ENCODE peak calls at places on chromosome 20, in five cellular contexts. One of them, this sample, is unnamed.

GRCh38 chr20:49691818-49692568 is 21.7 kb downstream of the B4GALT5 start:
- DNase-seq in CD4-positive, alpha-beta T cell: no peak
- DNase-seq in fibroblast of lung: no peak
- DNase-seq in cardiac fibroblast: no peak
- DNase-seq in GM13976: no peak
- DNase-seq in this sample: no peak

GRCh38 chr20:272718-273117 is 15.2 kb downstream of the DEFB132 start:
- DNase-seq in CD4-positive, alpha-beta T cell: no peak
- DNase-seq in fibroblast of lung: peak; percentile 8
- DNase-seq in cardiac fibroblast: no peak
- DNase-seq in GM13976: no peak
- DNase-seq in this sample: no peak

GRCh38 chr20:57403216-57403615 is 12.0 kb downstream of the RBM38 start:
- DNase-seq in CD4-positive, alpha-beta T cell: no peak
- DNase-seq in fibroblast of lung: no peak
- DNase-seq in cardiac fibroblast: no peak
- DNase-seq in GM13976: no peak
- DNase-seq in this sample: no peak

GRCh38 chr20:1535420-1536175 is 21.9 kb downstream of the SIRPD start:
- DNase-seq in CD4-positive, alpha-beta T cell: no peak
- DNase-seq in fibroblast of lung: no peak
- DNase-seq in cardiac fibroblast: no peak
- DNase-seq in GM13976: peak; percentile 71
- DNase-seq in this sample: no peak

GRCh38 chr20:10093087-10093591 is 58.4 kb downstream of the ANKEF1 start:
- DNase-seq in CD4-positive, alpha-beta T cell: no peak
- DNase-seq in fibroblast of lung: peak; percentile 68
- DNase-seq in cardiac fibroblast: peak; percentile 50
- DNase-seq in GM13976: no peak
- DNase-seq in this sample: peak; percentile 55

GRCh38 chr20:10253750-10254149 is 35.1 kb downstream of the SNAP25 start:
- DNase-seq in CD4-positive, alpha-beta T cell: no peak
- DNase-seq in fibroblast of lung: no peak
- DNase-seq in cardiac fibroblast: no peak
- DNase-seq in GM13976: no peak
- DNase-seq in this sample: no peak

GRCh38 chr20:47265984-47266383 is 90.5 kb downstream of the ZMYND8 start:
- DNase-seq in CD4-positive, alpha-beta T cell: no peak
- DNase-seq in fibroblast of lung: no peak
- DNase-seq in cardiac fibroblast: no peak
- DNase-seq in GM13976: no peak
- DNase-seq in this sample: no peak

GRCh38 chr20:61875221-61875885 is 190.3 kb downstream of the TAF4 start:
- DNase-seq in CD4-positive, alpha-beta T cell: no peak
- DNase-seq in fibroblast of lung: no peak
- DNase-seq in cardiac fibroblast: no peak
- DNase-seq in GM13976: no peak
- DNase-seq in this sample: no peak

GRCh38 chr20:41352106-41352505 is 11.5 kb downstream of the LPIN3 start:
- DNase-seq in CD4-positive, alpha-beta T cell: no peak
- DNase-seq in fibroblast of lung: no peak
- DNase-seq in cardiac fibroblast: no peak
- DNase-seq in GM13976: no peak
- DNase-seq in this sample: no peak

GRCh38 chr20:41003143-41003932 is 25.3 kb upstream of the TOP1 start:
- DNase-seq in CD4-positive, alpha-beta T cell: peak; percentile 28
- DNase-seq in fibroblast of lung: peak; percentile 99
- DNase-seq in cardiac fibroblast: peak; percentile 99
- DNase-seq in GM13976: peak; percentile 49
- DNase-seq in this sample: peak; percentile 98

GRCh38 chr20:47768016-47768953 is 17.0 kb downstream of the SULF2 start:
- DNase-seq in CD4-positive, alpha-beta T cell: no peak
- DNase-seq in fibroblast of lung: no peak
- DNase-seq in cardiac fibroblast: no peak
- DNase-seq in GM13976: no peak
- DNase-seq in this sample: no peak

GRCh38 chr20:17848249-17848648 is 120.3 kb downstream of the SNX5 start:
- DNase-seq in CD4-positive, alpha-beta T cell: no peak
- DNase-seq in fibroblast of lung: no peak
- DNase-seq in cardiac fibroblast: no peak
- DNase-seq in GM13976: no peak
- DNase-seq in this sample: no peak

GRCh38 chr20:32749914-32750637 is 6.8 kb upstream of the COMMD7 start:
- DNase-seq in CD4-positive, alpha-beta T cell: no peak
- DNase-seq in fibroblast of lung: no peak
- DNase-seq in cardiac fibroblast: no peak
- DNase-seq in GM13976: no peak
- DNase-seq in this sample: no peak

GRCh38 chr20:48601798-48602197 is 226.0 kb downstream of the PREX1 start:
- DNase-seq in CD4-positive, alpha-beta T cell: no peak
- DNase-seq in fibroblast of lung: no peak
- DNase-seq in cardiac fibroblast: no peak
- DNase-seq in GM13976: no peak
- DNase-seq in this sample: no peak

GRCh38 chr20:11799131-11799800 is 118.4 kb upstream of the BTBD3 start:
- DNase-seq in CD4-positive, alpha-beta T cell: no peak
- DNase-seq in fibroblast of lung: no peak
- DNase-seq in cardiac fibroblast: no peak
- DNase-seq in GM13976: no peak
- DNase-seq in this sample: no peak

GRCh38 chr20:36408219-36408618 is 102.1 kb downstream of the DLGAP4 start:
- DNase-seq in CD4-positive, alpha-beta T cell: no peak
- DNase-seq in fibroblast of lung: peak; percentile 6
- DNase-seq in cardiac fibroblast: peak; percentile 68
- DNase-seq in GM13976: no peak
- DNase-seq in this sample: no peak

GRCh38 chr20:40965671-40966070 is 63.0 kb upstream of the TOP1 start:
- DNase-seq in CD4-positive, alpha-beta T cell: no peak
- DNase-seq in fibroblast of lung: no peak
- DNase-seq in cardiac fibroblast: no peak
- DNase-seq in GM13976: no peak
- DNase-seq in this sample: no peak

GRCh38 chr20:50335105-50335504 is 144.5 kb downstream of the CEBPB start:
- DNase-seq in CD4-positive, alpha-beta T cell: no peak
- DNase-seq in fibroblast of lung: peak; percentile 33
- DNase-seq in cardiac fibroblast: peak; percentile 42
- DNase-seq in GM13976: no peak
- DNase-seq in this sample: no peak

GRCh38 chr20:20412750-20413149 is 44.8 kb downstream of the INSM1 start:
- DNase-seq in CD4-positive, alpha-beta T cell: no peak
- DNase-seq in fibroblast of lung: no peak
- DNase-seq in cardiac fibroblast: no peak
- DNase-seq in GM13976: no peak
- DNase-seq in this sample: no peak

DNA sequence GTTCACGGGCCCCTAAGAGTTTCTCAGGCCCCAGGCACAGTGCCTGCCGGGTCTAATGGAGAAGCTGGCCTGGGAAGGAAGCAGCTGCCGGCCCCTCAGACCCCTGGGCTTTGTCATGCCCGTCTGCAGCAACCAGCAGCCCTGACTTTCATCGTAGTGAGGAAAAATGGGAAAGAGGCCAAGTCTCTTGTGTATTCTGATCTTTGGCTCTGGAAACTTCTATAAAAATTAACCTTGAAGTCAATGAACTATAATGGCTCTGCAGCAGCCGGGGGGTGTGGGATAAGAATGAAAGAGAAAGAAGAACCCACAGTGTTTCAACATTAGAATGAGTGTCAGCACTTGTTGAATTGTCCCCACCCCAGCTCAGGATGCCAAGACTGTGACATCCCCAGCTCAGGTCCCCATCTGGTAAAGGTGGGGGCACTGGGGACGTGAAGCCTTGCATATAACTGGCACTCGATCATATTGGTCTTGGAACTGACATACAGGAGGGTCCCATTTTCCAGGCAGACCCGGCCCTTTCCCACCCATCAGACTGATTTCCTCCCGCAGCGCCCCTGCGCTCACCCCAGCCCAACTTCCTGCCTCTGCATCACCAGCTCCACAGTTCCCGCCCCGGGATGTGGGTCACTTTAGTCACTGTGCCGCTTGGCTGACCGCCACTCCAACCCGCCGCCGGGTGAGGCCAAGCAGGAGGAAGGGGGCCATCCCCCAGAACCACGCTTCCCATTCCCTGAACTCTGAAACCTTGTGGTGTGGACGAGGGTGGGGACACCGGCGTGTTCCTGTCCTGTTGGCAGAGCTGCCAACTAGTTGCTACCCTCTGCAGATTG is 12.7 kb downstream of the TGM2 start:
- DNase-seq in CD4-positive, alpha-beta T cell: no peak
- DNase-seq in fibroblast of lung: peak; percentile 80
- DNase-seq in cardiac fibroblast: peak; percentile 71
- DNase-seq in GM13976: peak; percentile 85
- DNase-seq in this sample: no peak
- TF ChIP-seq CTCF in CD4-positive, alpha-beta T cell: no peak
- TF ChIP-seq CTCF in fibroblast of lung: no peak
- TF ChIP-seq CTCF in cardiac fibroblast: no peak
- TF ChIP-seq CTCF in GM13976: no peak
- TF ChIP-seq CTCF in this sample: no peak

DNA sequence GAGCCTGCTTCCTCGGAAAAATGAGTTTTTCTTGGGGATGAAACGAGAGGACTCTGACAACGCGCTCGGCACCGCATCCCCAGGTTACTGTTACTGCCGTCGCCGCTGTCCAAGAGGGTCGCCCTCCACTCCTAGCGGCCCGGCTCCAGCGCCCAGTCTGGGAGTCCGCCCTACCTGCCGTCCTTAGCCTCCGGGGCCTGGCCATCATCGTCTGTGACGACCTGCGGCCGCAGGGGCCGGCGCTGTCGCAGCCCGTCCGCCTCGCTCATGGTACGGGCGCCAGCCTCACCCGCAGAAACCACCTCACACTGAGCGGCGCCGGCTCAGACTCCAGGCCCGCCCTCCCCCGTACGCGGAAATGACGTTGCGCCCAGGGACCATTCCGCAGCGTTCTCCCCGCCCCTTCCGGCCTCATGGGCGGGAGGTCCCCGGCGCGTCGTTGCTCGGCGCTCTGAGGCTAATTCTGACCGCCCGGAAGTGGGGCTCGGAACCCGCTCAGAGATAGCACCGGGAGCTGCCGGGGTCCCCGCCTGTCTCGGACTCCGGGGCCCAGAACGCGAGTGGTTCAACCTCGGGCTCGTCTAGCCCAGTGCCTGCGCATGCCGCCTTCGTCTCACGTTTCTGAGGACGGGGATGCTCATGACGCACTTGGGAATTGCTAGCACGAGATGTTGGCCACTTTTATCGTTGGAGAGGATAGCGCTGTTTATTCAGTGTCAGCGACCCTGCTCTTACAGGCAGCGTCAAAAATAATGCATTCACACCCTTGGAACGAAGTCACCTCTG is at the start of gene APMAP:
- DNase-seq in CD4-positive, alpha-beta T cell: peak; percentile 97
- DNase-seq in fibroblast of lung: peak; percentile 89
- DNase-seq in cardiac fibroblast: peak; percentile 91
- DNase-seq in GM13976: peak; percentile 98
- DNase-seq in this sample: peak; percentile 87
- TF ChIP-seq CTCF in CD4-positive, alpha-beta T cell: no peak
- TF ChIP-seq CTCF in fibroblast of lung: no peak
- TF ChIP-seq CTCF in cardiac fibroblast: no peak
- TF ChIP-seq CTCF in GM13976: no peak
- TF ChIP-seq CTCF in this sample: no peak

GRCh38 chr20:52096117-52096516 is 95.5 kb downstream of the ZFP64 start:
- DNase-seq in CD4-positive, alpha-beta T cell: no peak
- DNase-seq in fibroblast of lung: no peak
- DNase-seq in cardiac fibroblast: no peak
- DNase-seq in GM13976: no peak
- DNase-seq in this sample: no peak
- TF ChIP-seq CTCF in CD4-positive, alpha-beta T cell: no peak
- TF ChIP-seq CTCF in fibroblast of lung: no peak
- TF ChIP-seq CTCF in cardiac fibroblast: no peak
- TF ChIP-seq CTCF in GM13976: no peak
- TF ChIP-seq CTCF in this sample: no peak

DNA sequence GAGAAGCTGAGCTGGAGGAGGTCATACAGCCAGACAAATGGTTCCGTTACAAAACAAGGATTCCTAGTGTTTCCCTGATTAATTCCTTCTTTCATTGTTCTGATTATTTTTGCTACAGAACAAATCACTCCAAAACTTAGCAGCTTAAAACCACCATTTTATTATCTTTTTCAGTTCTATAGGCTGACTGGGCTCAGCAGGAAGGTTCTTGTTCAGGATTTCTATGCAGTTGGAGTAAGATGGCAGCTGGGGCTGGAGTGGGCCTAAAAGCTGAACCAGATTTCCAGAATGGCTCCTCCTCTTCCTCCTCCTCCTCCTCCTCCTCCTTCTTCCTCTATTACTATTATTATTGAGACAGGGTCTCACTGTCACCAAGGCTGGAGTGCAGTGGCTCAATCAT is 112.2 kb upstream of the SHLD1 start:
- DNase-seq in CD4-positive, alpha-beta T cell: no peak
- DNase-seq in fibroblast of lung: no peak
- DNase-seq in cardiac fibroblast: no peak
- DNase-seq in GM13976: no peak
- DNase-seq in this sample: no peak
- TF ChIP-seq CTCF in CD4-positive, alpha-beta T cell: no peak
- TF ChIP-seq CTCF in fibroblast of lung: no peak
- TF ChIP-seq CTCF in cardiac fibroblast: no peak
- TF ChIP-seq CTCF in GM13976: no peak
- TF ChIP-seq CTCF in this sample: no peak

GRCh38 chr20:34564810-34565209 is 6.3 kb downstream of the MAP1LC3A start:
- DNase-seq in CD4-positive, alpha-beta T cell: no peak
- DNase-seq in fibroblast of lung: no peak
- DNase-seq in cardiac fibroblast: no peak
- DNase-seq in GM13976: no peak
- DNase-seq in this sample: no peak

GRCh38 chr20:34560614-34561013 is 2.1 kb downstream of the MAP1LC3A start:
- DNase-seq in CD4-positive, alpha-beta T cell: no peak
- DNase-seq in fibroblast of lung: no peak
- DNase-seq in cardiac fibroblast: no peak
- DNase-seq in GM13976: no peak
- DNase-seq in this sample: no peak

GRCh38 chr20:34560141-34560523 is 1.6 kb downstream of the MAP1LC3A start:
- DNase-seq in CD4-positive, alpha-beta T cell: no peak
- DNase-seq in fibroblast of lung: no peak
- DNase-seq in cardiac fibroblast: no peak
- DNase-seq in GM13976: no peak
- DNase-seq in this sample: no peak

GRCh38 chr20:34561661-34562060 is 3.1 kb downstream of the MAP1LC3A start:
- DNase-seq in CD4-positive, alpha-beta T cell: no peak
- DNase-seq in fibroblast of lung: no peak
- DNase-seq in cardiac fibroblast: no peak
- DNase-seq in GM13976: no peak
- DNase-seq in this sample: no peak

DNA sequence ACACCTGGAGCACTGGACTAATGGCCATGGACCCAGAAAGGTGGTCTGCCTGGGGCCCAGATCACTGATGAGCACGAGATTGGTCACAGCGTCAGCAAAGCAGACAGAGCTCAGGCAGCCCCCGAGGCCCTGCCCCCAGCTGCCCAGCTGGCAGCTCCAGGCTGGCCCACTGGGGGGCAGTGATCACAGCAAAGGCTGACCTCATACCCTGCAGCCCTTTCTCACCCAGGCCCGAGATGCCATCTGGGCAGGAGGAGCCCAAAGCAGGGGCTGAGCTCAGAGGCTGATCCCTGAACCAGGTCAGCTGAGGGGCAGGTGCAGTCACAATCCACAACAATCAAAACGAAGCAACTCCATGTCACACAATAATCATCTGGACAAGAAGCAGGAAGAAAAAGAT is 4.1 kb downstream of the MAP1LC3A start:
- DNase-seq in CD4-positive, alpha-beta T cell: no peak
- DNase-seq in fibroblast of lung: peak; percentile 10
- DNase-seq in cardiac fibroblast: peak; percentile 34
- DNase-seq in GM13976: no peak
- DNase-seq in this sample: no peak
- TF ChIP-seq CTCF in CD4-positive, alpha-beta T cell: no peak
- TF ChIP-seq CTCF in fibroblast of lung: peak; percentile 38
- TF ChIP-seq CTCF in cardiac fibroblast: peak; percentile 52
- TF ChIP-seq CTCF in GM13976: no peak
- TF ChIP-seq CTCF in this sample: peak; percentile 69

GRCh38 chr20:63215101-63216040 is 560 bp downstream of the YTHDF1 start:
- DNase-seq in CD4-positive, alpha-beta T cell: no peak
- DNase-seq in fibroblast of lung: peak; percentile 64
- DNase-seq in cardiac fibroblast: peak; percentile 65
- DNase-seq in GM13976: peak; percentile 61
- DNase-seq in this sample: peak; percentile 49
- TF ChIP-seq CTCF in CD4-positive, alpha-beta T cell: no peak
- TF ChIP-seq CTCF in fibroblast of lung: peak; percentile 72
- TF ChIP-seq CTCF in cardiac fibroblast: peak; percentile 74
- TF ChIP-seq CTCF in GM13976: peak; percentile 50
- TF ChIP-seq CTCF in this sample: peak; percentile 72

This sample was measured in HFFc6.